ENCODE peak calls at places on chromosomes 4 and X, in nine cellular contexts. Y is stomach; G is trophoblast cell; P is CD4-positive, alpha-beta T cell; F is esophagus squamous epithelium; E is cardiac muscle cell; X is aorta; H is HCT116; T is heart right ventricle. N is an unnamed sample.

GRCh38 chr4:37054670-37055069 is 189.9 kb upstream of the NWD2 start:
- DNase-seq in P (no peak), E (peak), T (no peak), Y (no peak), F (no peak), X (no peak), H (no peak), G (no peak), N (no peak)

GRCh38 chr4:119587796-119588195 is 40.8 kb downstream of the PDE5A start:
- DNase-seq in E (no peak), Y (no peak), H (no peak), P (no peak), G (no peak), T (no peak), X (no peak), F (no peak), N (no peak)

GRCh38 chr4:184384056-184384809 is 90.1 kb downstream of the IRF2 start:
- DNase-seq in P (no peak), T (no peak), X (no peak), G (peak), H (no peak), Y (peak), E (peak), F (peak), N (no peak)

GRCh38 chr4:76791479-76791878 is 106.5 kb downstream of the SOWAHB start:
- DNase-seq in Y (no peak), G (no peak), F (no peak), X (no peak), H (no peak), E (no peak), P (no peak), T (no peak), N (no peak)

GRCh38 chr4:175705407-175705806 is 106.7 kb downstream of the GPM6A start:
- DNase-seq in X (no peak), Y (no peak), E (peak), H (no peak), P (no peak), T (peak), G (no peak), F (no peak), N (no peak)

GRCh38 chr4:77327151-77327550 is 170.1 kb downstream of the CCNG2 start:
- DNase-seq in Y (no peak), X (no peak), G (no peak), P (no peak), F (no peak), H (no peak), T (no peak), E (no peak), N (no peak)

GRCh38 chrX:22541926-22542325 is 269.2 kb downstream of the CBLL2 start:
- DNase-seq in T (no peak), E (no peak), F (no peak), P (no peak), G (no peak), X (no peak), Y (no peak), H (no peak), N (no peak)

GRCh38 chrX:154542723-154543424 is 3.8 kb downstream of the G6PD start:
- DNase-seq in F (no peak), Y (no peak), H (no peak), P (no peak), T (no peak), G (peak), E (no peak), X (no peak), N (no peak)

GRCh38 chr4:138275946-138276621 is 33.9 kb upstream of the SLC7A11 start:
- DNase-seq in G (peak), H (no peak), E (no peak), P (no peak), T (no peak), X (no peak), Y (no peak), F (no peak), N (no peak)

GRCh38 chr4:155495572-155496293 is 119.0 kb upstream of the MAP9 start:
- DNase-seq in H (no peak), T (no peak), G (no peak), E (no peak), P (no peak), F (no peak), Y (no peak), X (no peak), N (no peak)

DNA sequence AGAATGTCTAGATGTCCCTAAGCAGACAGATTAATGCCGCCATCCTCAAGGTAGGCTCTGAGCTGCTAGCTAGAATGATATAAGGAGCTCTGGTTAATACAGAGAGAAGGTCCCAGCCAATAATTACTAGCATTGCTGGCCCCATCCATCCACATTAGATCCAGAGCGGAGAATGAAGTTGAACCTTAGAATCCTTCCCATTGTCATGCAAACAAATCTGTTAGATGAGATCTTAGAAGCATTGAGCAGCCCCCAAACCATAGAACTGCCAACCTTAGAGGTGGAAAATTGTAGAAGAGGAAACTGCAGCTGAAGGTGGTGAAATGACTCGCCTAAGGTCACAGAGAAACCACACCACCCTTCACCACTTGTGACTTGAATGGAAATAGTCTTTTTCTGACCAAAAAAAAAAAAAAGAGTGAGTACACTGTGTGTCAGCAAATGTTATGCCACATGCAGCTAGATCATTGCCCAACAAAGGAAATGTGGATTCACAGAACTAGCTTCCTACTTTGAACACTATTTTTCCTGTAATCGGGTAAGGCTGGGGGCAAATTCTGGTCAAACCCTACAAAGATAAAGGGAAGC is 162.1 kb downstream of the SMIM20 start:
- DNase-seq in X (no peak), G (peak), H (no peak), F (no peak), Y (no peak), E (no peak), P (no peak), T (no peak), N (no peak)
- H3K27ac ChIP-seq in X (no peak), G (no peak), H (no peak), F (peak), Y (peak), E (no peak), P (no peak), T (peak), N (peak)

GRCh38 chr4:118360101-118360500 is 7.3 kb upstream of the PRSS12 start:
- DNase-seq in P (no peak), G (no peak), Y (no peak), T (no peak), H (no peak), E (no peak), F (no peak), X (no peak), N (no peak)

GRCh38 chr4:118353452-118353851 is 649 bp upstream of the PRSS12 start:
- DNase-seq in P (no peak), T (no peak), Y (no peak), H (no peak), G (no peak), X (no peak), F (no peak), E (no peak), N (no peak)

GRCh38 chr4:118352843-118353373 is at the start of gene PRSS12:
- DNase-seq in Y (peak), E (peak), P (peak), F (no peak), H (peak), X (peak), G (peak), T (peak), N (peak)

GRCh38 chr4:118354913-118355312 is 2.1 kb upstream of the PRSS12 start:
- DNase-seq in P (no peak), T (no peak), E (no peak), H (no peak), Y (no peak), X (no peak), G (no peak), F (no peak), N (no peak)

DNA sequence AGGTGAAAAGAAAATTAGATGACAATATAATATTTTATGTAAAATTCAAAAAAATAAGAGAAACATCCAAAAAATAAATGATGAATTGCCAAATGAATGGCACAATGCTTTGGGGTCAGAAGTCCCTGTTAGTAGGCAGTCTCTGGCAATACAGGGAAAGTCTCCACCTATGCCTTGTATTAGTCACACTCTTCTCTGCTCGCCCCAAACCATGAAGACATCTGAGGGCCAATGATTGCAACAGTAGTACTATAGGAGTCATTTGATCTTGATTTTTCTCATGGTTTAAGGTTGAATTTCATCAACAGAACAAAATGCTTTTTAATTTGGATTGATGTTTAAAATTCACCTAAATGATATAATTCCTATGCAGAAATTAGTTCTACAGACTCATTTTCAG is 3.9 kb upstream of the PRSS12 start:
- DNase-seq in T (no peak), G (no peak), H (no peak), F (no peak), X (no peak), Y (no peak), P (no peak), E (no peak), N (no peak)
- H3K27ac ChIP-seq in T (no peak), G (no peak), H (no peak), F (no peak), X (no peak), Y (no peak), P (no peak), E (no peak), N (no peak)

DNA sequence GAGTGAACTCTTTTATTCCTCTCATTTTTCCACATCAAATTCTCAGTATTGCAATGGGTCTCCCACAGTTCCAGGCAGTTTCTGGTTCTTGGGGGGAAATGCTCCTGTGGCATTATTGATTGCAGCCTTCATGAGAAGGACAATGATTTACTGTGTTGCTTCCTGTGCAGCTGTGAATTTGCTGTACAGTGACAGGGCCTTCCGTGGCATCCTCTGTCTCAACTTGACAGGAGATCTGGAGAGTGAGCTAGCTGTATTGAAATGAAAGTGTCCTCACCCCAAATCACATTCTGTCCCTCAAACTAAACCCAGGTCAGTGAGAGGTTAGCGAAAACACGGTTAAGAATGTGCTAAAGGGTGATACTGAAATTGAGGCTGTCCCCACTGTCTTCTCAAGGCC is 77.1 kb upstream of the ATOH1 start:
- DNase-seq in F (no peak), X (no peak), Y (no peak), G (no peak), P (no peak), E (no peak), H (no peak), T (no peak), N (no peak)
- H3K27ac ChIP-seq in F (no peak), X (no peak), Y (no peak), G (no peak), P (no peak), E (no peak), H (no peak), T (no peak), N (no peak)

GRCh38 chr4:139764192-139764591 is 98.6 kb downstream of the MGST2 start:
- DNase-seq in T (peak), X (no peak), E (peak), H (no peak), F (no peak), Y (peak), P (no peak), G (no peak), N (peak)
- H3K27ac ChIP-seq in T (peak), X (no peak), E (peak), H (no peak), F (peak), Y (peak), P (no peak), G (no peak), N (no peak)

GRCh38 chr4:7868430-7868775 is 71.3 kb downstream of the AFAP1 start:
- DNase-seq in E (no peak), F (no peak), P (no peak), G (no peak), H (no peak), T (no peak), X (peak), Y (no peak), N (no peak)
- H3K27ac ChIP-seq in E (no peak), F (peak), P (no peak), G (no peak), H (no peak), T (no peak), X (no peak), Y (peak), N (no peak)

DNA sequence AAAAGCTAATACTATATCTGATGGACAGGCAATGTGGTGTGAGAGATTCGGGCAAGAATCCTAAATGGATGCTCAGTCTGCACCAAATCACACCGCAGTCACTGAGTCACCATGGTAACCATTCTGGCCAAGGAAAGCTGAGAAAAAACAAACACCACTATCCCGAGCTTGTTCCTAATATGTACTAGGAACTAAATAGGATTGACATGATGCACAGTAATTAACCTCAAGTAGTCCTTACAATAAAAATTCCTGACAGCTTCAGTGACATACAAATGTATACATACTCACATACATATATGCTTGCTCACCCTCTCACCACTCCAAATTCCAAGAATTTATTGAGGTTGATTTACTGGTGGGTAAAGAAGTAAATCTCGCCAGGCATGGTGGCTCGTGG is 1.1 kb upstream of the RAB40A start:
- DNase-seq in P (no peak), G (no peak), X (no peak), F (no peak), Y (no peak), E (no peak), H (no peak), T (no peak), N (no peak)
- H3K27ac ChIP-seq in P (no peak), G (no peak), X (no peak), F (no peak), Y (no peak), E (no peak), H (no peak), T (no peak), N (no peak)

GRCh38 chr4:87117730-87118075 is 102.7 kb downstream of the KLHL8 start:
- DNase-seq in G (no peak), E (no peak), Y (no peak), T (no peak), P (no peak), H (no peak), F (no peak), X (no peak), N (no peak)
- H3K27ac ChIP-seq in G (no peak), E (peak), Y (peak), T (peak), P (no peak), H (no peak), F (peak), X (no peak), N (no peak)

DNA sequence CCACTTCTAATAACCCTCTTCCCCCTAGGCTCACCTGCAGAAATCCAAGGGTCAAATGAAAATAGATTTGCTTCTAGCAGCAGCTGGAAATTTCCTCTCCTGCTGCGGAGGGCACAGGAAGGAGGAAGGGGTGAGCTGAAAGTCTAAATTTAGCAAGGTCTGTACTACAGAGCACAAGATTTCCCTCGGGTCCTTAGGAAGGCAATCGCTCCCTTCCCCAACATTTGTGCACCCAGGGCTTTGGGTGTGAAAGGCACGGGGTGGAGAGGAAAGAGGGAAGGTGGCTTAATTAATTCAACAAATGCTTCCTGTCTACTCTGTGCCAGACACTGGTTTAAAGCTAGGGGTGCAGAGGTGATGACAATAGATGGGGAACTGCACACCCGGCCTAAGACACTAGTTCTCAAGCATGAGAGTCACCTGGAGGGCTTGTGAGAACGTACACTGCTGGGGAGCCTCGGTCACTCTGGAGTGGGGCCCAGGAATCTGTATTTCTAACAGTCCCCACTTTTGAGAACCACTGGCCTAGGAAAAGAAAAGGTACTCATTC is 204.4 kb downstream of the NSUN7 start:
- DNase-seq in Y (no peak), G (no peak), P (no peak), F (no peak), T (no peak), E (peak), X (no peak), H (no peak), N (no peak)
- H3K27ac ChIP-seq in Y (peak), G (no peak), P (no peak), F (peak), T (peak), E (peak), X (peak), H (no peak), N (peak)